ENCODE peak calls at places on chromosomes 6 and 20, in six cellular contexts. J is IMR-90, V is neuronal stem cell, C is mesendoderm, P is mesenchymal stem cell, X is H1. I is an unnamed sample.

GRCh38 chr6:132054525-132054924 is 103.4 kb upstream of the CCN2 start:
- DNase-seq in J (peak; percentile 90), C (no peak), X (no peak), P (peak; percentile 35), V (no peak), I (no peak)

GRCh38 chr20:20102163-20102562 is 49.8 kb downstream of the CFAP61 start:
- DNase-seq in J (no peak), X (no peak), V (no peak), P (no peak), C (no peak), I (no peak)

GRCh38 chr6:28719275-28719940 is 193.7 kb downstream of the GPX5 start:
- DNase-seq in V (no peak), J (peak; percentile 50), C (peak; percentile 84), X (peak; percentile 88), P (no peak), I (peak; percentile 69)

GRCh38 chr6:101935732-101936131 is 542.2 kb downstream of the GRIK2 start:
- DNase-seq in C (no peak), J (no peak), P (no peak), V (no peak), X (no peak), I (no peak)

GRCh38 chr6:34102696-34103095 is 43.2 kb downstream of the GRM4 start:
- DNase-seq in P (no peak), J (no peak), X (no peak), C (no peak), V (no peak), I (no peak)

GRCh38 chr20:60361761-60362410 is 403.7 kb downstream of the CDH26 start:
- DNase-seq in J (no peak), V (no peak), X (no peak), P (no peak), C (peak; percentile 62), I (no peak)

GRCh38 chr6:47520282-47520681 is 42.7 kb downstream of the CD2AP start:
- DNase-seq in X (no peak), J (no peak), V (no peak), C (peak; percentile 16), P (no peak), I (no peak)

GRCh38 chr20:10651227-10651990 is 22.4 kb downstream of the JAG1 start:
- DNase-seq in V (no peak), J (peak; percentile 59), X (no peak), C (no peak), P (peak; percentile 73), I (no peak)

GRCh38 chr6:143276436-143276835 is 174.1 kb downstream of the ADAT2 start:
- DNase-seq in C (no peak), J (no peak), V (no peak), X (no peak), P (no peak), I (no peak)

GRCh38 chr6:117817499-117817898 is 89.6 kb upstream of the SLC35F1 start:
- DNase-seq in V (no peak), X (no peak), P (no peak), C (no peak), J (no peak), I (no peak)

GRCh38 chr6:15472626-15473025 is 190.2 kb downstream of the DTNBP1 start:
- DNase-seq in X (no peak), V (no peak), C (no peak), P (no peak), J (no peak), I (no peak)

GRCh38 chr6:36224918-36225461 is 28.4 kb downstream of the BRPF3 start:
- DNase-seq in C (no peak), P (peak; percentile 47), V (no peak), X (no peak), J (no peak), I (no peak)

GRCh38 chr6:31472259-31472658 is 25.7 kb upstream of the MICB start:
- DNase-seq in P (no peak), X (no peak), J (no peak), C (no peak), V (no peak), I (no peak)

GRCh38 chr6:152378154-152378553 is 259.0 kb downstream of the SYNE1 start:
- DNase-seq in J (peak; percentile 46), V (no peak), P (peak; percentile 81), X (no peak), C (peak; percentile 43), I (no peak)

GRCh38 chr6:36523451-36523850 is 23.8 kb downstream of the STK38 start:
- DNase-seq in P (no peak), J (no peak), V (no peak), X (no peak), C (no peak), I (no peak)

GRCh38 chr6:142694054-142694453 is 250.9 kb downstream of the HIVEP2 start:
- DNase-seq in J (peak; percentile 5), C (no peak), V (no peak), P (peak; percentile 11), X (no peak), I (no peak)

GRCh38 chr20:32115196-32115767 is 5.8 kb downstream of the TM9SF4 start:
- DNase-seq in V (no peak), P (no peak), J (no peak), C (peak; percentile 14), X (no peak), I (no peak)

GRCh38 chr6:129575378-129576118 is 134.4 kb downstream of the ARHGAP18 start:
- DNase-seq in J (peak; percentile 72), V (peak; percentile 17), C (peak; percentile 70), P (peak; percentile 70), X (no peak), I (no peak)

GRCh38 chr6:32436995-32437836 is 2.5 kb upstream of the HLA-DRA start:
- DNase-seq in J (peak; percentile 17), P (peak; percentile 12), C (no peak), V (no peak), X (no peak), I (no peak)

GRCh38 chr6:95576218-95576617 is 1.1 kb upstream of the MANEA start:
- DNase-seq in V (no peak), P (no peak), J (no peak), C (no peak), X (no peak), I (no peak)

GRCh38 chr6:3940703-3941102 is 91.5 kb downstream of the FAM50B start:
- DNase-seq in X (no peak), V (no peak), J (no peak), P (no peak), C (no peak), I (no peak)

GRCh38 chr6:122180132-122180531 is 219.3 kb upstream of the HSF2 start:
- DNase-seq in X (no peak), V (no peak), P (peak; percentile 8), C (peak; percentile 39), J (peak; percentile 13), I (no peak)

GRCh38 chr20:11894072-11894471 is 23.6 kb upstream of the BTBD3 start:
- DNase-seq in J (no peak), V (no peak), C (no peak), P (no peak), X (no peak), I (no peak)

GRCh38 chr6:137811912-137812553 is 55.0 kb upstream of the TNFAIP3 start:
- DNase-seq in P (no peak), X (no peak), V (no peak), J (no peak), C (no peak), I (no peak)
- H2BK15ac ChIP-seq in P (no peak overlapping the region), X (no peak overlapping the region), V (no peak overlapping the region), J (peak overlapping the region; percentile 0), C (no peak overlapping the region), I (no peak overlapping the region)

DNA sequence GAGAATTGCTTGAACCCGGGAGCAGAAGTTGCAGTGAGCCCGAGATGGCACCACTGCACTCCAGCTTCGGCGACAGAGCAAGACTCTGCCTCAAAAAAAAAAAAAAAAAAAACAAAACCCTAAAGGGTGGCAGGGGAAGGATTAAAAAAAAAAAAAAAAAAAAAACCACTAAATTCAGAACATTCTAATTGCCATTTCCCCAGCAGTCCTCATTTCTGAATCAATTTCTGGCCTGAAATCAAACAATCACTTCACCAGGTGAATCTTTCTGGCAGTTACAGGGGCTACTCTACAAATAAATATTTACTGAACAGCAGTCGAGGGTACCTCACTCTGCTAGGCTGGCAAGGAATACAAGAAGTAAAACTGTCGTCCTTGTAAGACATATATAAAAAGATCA is 1.2 kb downstream of the UQCC1 start:
- DNase-seq in J (no peak), X (no peak), P (no peak), C (no peak), V (no peak), I (no peak)
- H3K27ac ChIP-seq in J (no peak overlapping the region), X (no peak overlapping the region), P (no peak overlapping the region), C (no peak overlapping the region), V (no peak overlapping the region), I (no peak overlapping the region)

GRCh38 chr20:61728326-61728725 is 337.4 kb downstream of the TAF4 start:
- DNase-seq in X (no peak), V (no peak), P (no peak), C (no peak), J (no peak), I (no peak)

GRCh38 chr20:61725966-61726365 is 339.7 kb downstream of the TAF4 start:
- DNase-seq in P (no peak), X (no peak), C (no peak), V (no peak), J (no peak), I (no peak)

GRCh38 chr20:61725145-61725544 is 340.5 kb downstream of the TAF4 start:
- DNase-seq in V (no peak), P (no peak), C (no peak), X (no peak), J (no peak), I (no peak)

GRCh38 chr20:61727761-61728160 is 337.9 kb downstream of the TAF4 start:
- DNase-seq in V (no peak), J (no peak), X (no peak), P (no peak), C (no peak), I (no peak)

DNA sequence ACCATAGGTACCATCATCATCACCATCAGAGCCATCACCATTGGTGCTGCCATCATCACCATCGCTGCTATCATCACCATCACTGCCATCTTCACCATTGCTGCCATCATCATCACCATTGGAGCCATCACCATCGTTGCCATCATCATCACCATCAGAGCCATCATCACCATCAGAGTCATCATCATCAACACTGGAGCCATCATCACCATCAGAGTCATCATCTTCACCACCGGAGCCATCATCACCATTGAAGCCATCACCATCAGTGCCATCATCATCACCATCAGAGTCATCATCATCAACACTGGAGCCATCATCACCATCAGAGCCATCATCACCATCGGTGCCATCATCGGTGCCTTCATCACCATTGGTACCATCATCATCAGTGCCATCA is 338.7 kb downstream of the TAF4 start:
- DNase-seq in V (no peak), X (no peak), J (no peak), C (no peak), P (no peak), I (no peak)
- H2BK15ac ChIP-seq in V (no peak overlapping the region), X (no peak overlapping the region), J (no peak overlapping the region), C (no peak overlapping the region), P (no peak overlapping the region), I (no peak overlapping the region)

GRCh38 chr6:44238687-44239350 is 8.1 kb upstream of the HSP90AB1 start:
- DNase-seq in P (no peak), X (no peak), C (no peak), J (no peak), V (no peak), I (no peak)
- H3K27ac ChIP-seq in P (no peak overlapping the region), X (no peak overlapping the region), C (no peak overlapping the region), J (no peak overlapping the region), V (no peak overlapping the region), I (no peak overlapping the region)

GRCh38 chr6:75444899-75445298 is 48.7 kb downstream of the FILIP1 start:
- DNase-seq in X (no peak), C (no peak), J (no peak), P (no peak), V (no peak), I (no peak)
- H2BK15ac ChIP-seq in X (no peak overlapping the region), C (no peak overlapping the region), J (no peak overlapping the region), P (no peak overlapping the region), V (no peak overlapping the region), I (no peak overlapping the region)

I was measured in H9.